ENCODE peak calls at places on chromosomes 1 and 21, in nine cellular contexts. B is EL; H is tibial artery; A is astrocyte; Q is memory B cell; W is RCC 7860; R is left ventricle myocardium inferior; C is central memory CD4-positive, alpha-beta T cell; V is hepatic stellate cell. G is an unnamed sample.

GRCh38 chr1:53350853-53351767 is 23.2 kb upstream of the LRP8 start:
- DNase-seq in B (no peak), H (peak; percentile 6), A (no peak), Q (no peak), W (no peak), R (no peak), C (no peak), V (no peak), G (no peak)

GRCh38 chr21:22900511-22900910 is 1902.3 kb downstream of the NCAM2 start:
- DNase-seq in B (no peak), H (no peak), A (no peak), Q (no peak), W (no peak), R (no peak), C (no peak), V (no peak), G (no peak)

GRCh38 chr1:177780096-177780700 is 189.7 kb downstream of the SEC16B start:
- DNase-seq in B (peak; percentile 38), H (no peak), A (peak; percentile 43), Q (no peak), W (peak; percentile 26), R (no peak), C (no peak), V (peak; percentile 19), G (peak; percentile 24)

GRCh38 chr1:161313554-161314200 is 504 bp upstream of the SDHC start:
- DNase-seq in B (no peak), H (no peak), A (no peak), Q (no peak), W (no peak), R (no peak), C (no peak), V (no peak), G (no peak)

GRCh38 chr1:222880586-222880985 is 65.7 kb downstream of the DISP1 start:
- DNase-seq in B (peak; percentile 78), H (no peak), A (peak; percentile 77), Q (no peak), W (peak; percentile 87), R (no peak), C (no peak), V (no peak), G (no peak)

GRCh38 chr1:100921110-100921706 is 25.3 kb downstream of the SLC30A7 start:
- DNase-seq in B (peak; percentile 58), H (no peak), A (peak; percentile 19), Q (no peak), W (peak; percentile 49), R (no peak), C (peak; percentile 47), V (no peak), G (peak; percentile 35)

GRCh38 chr21:35940074-35940927 is 120.0 kb downstream of the SETD4 start:
- DNase-seq in B (peak; percentile 76), H (peak; percentile 28), A (peak; percentile 60), Q (no peak), W (peak; percentile 60), R (no peak), C (no peak), V (peak; percentile 41), G (peak; percentile 73)

GRCh38 chr21:45990741-45991605 is 9.4 kb downstream of the COL6A1 start:
- DNase-seq in B (no peak), H (peak; percentile 18), A (no peak), Q (no peak), W (no peak), R (peak; percentile 18), C (no peak), V (no peak), G (no peak)

GRCh38 chr21:46567348-46567747 is 37.5 kb downstream of the S100B start:
- DNase-seq in B (no peak), H (no peak), A (no peak), Q (no peak), W (no peak), R (no peak), C (no peak), V (no peak), G (no peak)

GRCh38 chr1:90007979-90008404 is 13.1 kb downstream of the ZNF326 start:
- DNase-seq in B (no peak), H (no peak), A (peak; percentile 14), Q (no peak), W (no peak), R (no peak), C (no peak), V (no peak), G (no peak)

GRCh38 chr1:22711591-22712501 is 1.2 kb downstream of the EPHB2 start:
- DNase-seq in B (peak; percentile 17), H (no peak), A (peak; percentile 25), Q (no peak), W (no peak), R (no peak), C (no peak), V (no peak), G (no peak)

GRCh38 chr1:84117868-84118267 is 26.2 kb upstream of the PRKACB start:
- DNase-seq in B (peak; percentile 22), H (no peak), A (peak; percentile 57), Q (no peak), W (no peak), R (no peak), C (no peak), V (peak; percentile 2), G (no peak)

GRCh38 chr1:32890516-32891240 is 4.4 kb downstream of the HPCA start:
- DNase-seq in B (no peak), H (no peak), A (no peak), Q (no peak), W (no peak), R (no peak), C (no peak), V (no peak), G (no peak)

GRCh38 chr1:150535511-150536281 is 13.5 kb upstream of the ADAMTSL4 start:
- DNase-seq in B (peak; percentile 85), H (no peak), A (peak; percentile 89), Q (no peak), W (peak; percentile 99), R (no peak), C (no peak), V (peak; percentile 70), G (no peak)

GRCh38 chr21:14846619-14847018 is 218.2 kb downstream of the NRIP1 start:
- DNase-seq in B (no peak), H (no peak), A (no peak), Q (no peak), W (no peak), R (no peak), C (no peak), V (no peak), G (no peak)

GRCh38 chr1:92134331-92134730 is 54.2 kb downstream of the BTBD8 start:
- DNase-seq in B (no peak), H (no peak), A (no peak), Q (no peak), W (no peak), R (no peak), C (no peak), V (no peak), G (no peak)

GRCh38 chr1:23466423-23466989 is 17.5 kb downstream of the ASAP3 start:
- DNase-seq in B (no peak), H (no peak), A (no peak), Q (no peak), W (no peak), R (no peak), C (no peak), V (no peak), G (peak; percentile 70)

GRCh38 chr1:224175615-224176014 is 7.4 kb upstream of the DEGS1 start:
- DNase-seq in B (peak; percentile 52), H (no peak), A (no peak), Q (no peak), W (no peak), R (no peak), C (no peak), V (peak; percentile 12), G (no peak)

GRCh38 chr1:11550664-11551283 is 71.8 kb downstream of the DISP3 start:
- DNase-seq in B (peak; percentile 68), H (no peak), A (peak; percentile 59), Q (no peak), W (peak; percentile 30), R (peak; percentile 42), C (no peak), V (peak; percentile 61), G (peak; percentile 51)

GRCh38 chr21:14766241-14766640 is 220.1 kb upstream of the SAMSN1 start:
- DNase-seq in B (no peak), H (no peak), A (no peak), Q (no peak), W (no peak), R (no peak), C (no peak), V (no peak), G (no peak)

GRCh38 chr1:22861764-22862440 is 110.8 kb downstream of the LACTBL1 start:
- DNase-seq in B (peak; percentile 75), H (peak; percentile 32), A (peak; percentile 63), Q (no peak), W (peak; percentile 4), R (no peak), C (no peak), V (peak; percentile 63), G (peak; percentile 1)

GRCh38 chr1:19743793-19744192 is 55.9 kb downstream of the TMCO4 start:
- DNase-seq in B (no peak), H (no peak), A (no peak), Q (no peak), W (no peak), R (no peak), C (no peak), V (no peak), G (no peak)

GRCh38 chr1:20634594-20635084 is 1.4 kb downstream of the PINK1 start:
- DNase-seq in B (peak; percentile 48), H (no peak), A (peak; percentile 30), Q (no peak), W (peak; percentile 12), R (no peak), C (peak; percentile 39), V (peak; percentile 48), G (no peak)

GRCh38 chr1:51189421-51190073 is 46.5 kb upstream of the RNF11 start:
- DNase-seq in B (peak; percentile 68), H (no peak), A (peak; percentile 64), Q (peak; percentile 40), W (peak; percentile 64), R (no peak), C (peak; percentile 41), V (peak; percentile 57), G (peak; percentile 45)

GRCh38 chr21:36437745-36438128 is 42.2 kb downstream of the CLDN14 start:
- DNase-seq in B (peak; percentile 83), H (no peak), A (peak; percentile 98), Q (no peak), W (peak; percentile 90), R (no peak), C (no peak), V (peak; percentile 66), G (no peak)

GRCh38 chr1:67650061-67650460 is 34.9 kb upstream of the GADD45A start:
- DNase-seq in B (no peak), H (no peak), A (no peak), Q (no peak), W (no peak), R (no peak), C (no peak), V (no peak), G (no peak)